ENCODE peak calls at places on chromosomes 13 and 19, in nine cellular contexts. D is GDM1; O is neural progenitor cell; V is EH; K is psoas muscle; X is tibial nerve; P is kidney tubule cell; A is body of pancreas; Z is activated CD8-positive, alpha-beta T cell treated with anti-CD3 and anti-CD28 coated beads for 36 hours. U is an unnamed sample.

GRCh38 chr19:35845215-35846037 is 6.9 kb downstream of the NPHS1 start:
- DNase-seq in D (no peak), O (peak), V (no peak), K (peak), X (no peak), P (peak), A (peak), Z (no peak), U (no peak)

GRCh38 chr13:46778095-46778494 is 18.9 kb downstream of the ESD start:
- DNase-seq in D (no peak), O (no peak), V (no peak), K (no peak), X (no peak), P (no peak), A (no peak), Z (no peak), U (no peak)

GRCh38 chr19:21568816-21569496 is 63.6 kb downstream of the ZNF429 start:
- DNase-seq in D (no peak), O (no peak), V (peak), K (peak), X (peak), P (peak), A (peak), Z (peak), U (peak)

GRCh38 chr19:4851551-4852290 is 15.7 kb downstream of the PLIN3 start:
- DNase-seq in D (peak), O (peak), V (peak), K (peak), X (peak), P (peak), A (peak), Z (peak), U (peak)

GRCh38 chr13:100124265-100124664 is 35.4 kb downstream of the PCCA start:
- DNase-seq in D (peak), O (no peak), V (peak), K (no peak), X (no peak), P (no peak), A (no peak), Z (no peak), U (peak)

GRCh38 chr19:39192846-39193245 is 3.9 kb upstream of the NCCRP1 start:
- DNase-seq in D (no peak), O (no peak), V (peak), K (no peak), X (no peak), P (no peak), A (no peak), Z (no peak), U (no peak)

GRCh38 chr19:47714339-47714738 is 1.1 kb downstream of the EHD2 start:
- DNase-seq in D (no peak), O (no peak), V (no peak), K (no peak), X (no peak), P (no peak), A (no peak), Z (no peak), U (peak)

GRCh38 chr13:113216165-113217056 is 7.0 kb downstream of the CUL4A start:
- DNase-seq in D (no peak), O (peak), V (peak), K (peak), X (no peak), P (peak), A (peak), Z (peak), U (peak)

GRCh38 chr19:39701291-39701690 is 3.0 kb upstream of the LGALS14 start:
- DNase-seq in D (no peak), O (no peak), V (no peak), K (no peak), X (no peak), P (no peak), A (no peak), Z (no peak), U (no peak)

GRCh38 chr19:5345895-5346386 is 5.3 kb upstream of the PTPRS start:
- DNase-seq in D (no peak), O (no peak), V (peak), K (no peak), X (no peak), P (peak), A (no peak), Z (peak), U (peak)

GRCh38 chr19:34480971-34481821 is at the start of gene WTIP:
- DNase-seq in D (no peak), O (peak), V (peak), K (peak), X (peak), P (peak), A (peak), Z (no peak), U (peak)

GRCh38 chr13:107867701-107868661 is 347.4 kb downstream of the LIG4 start:
- DNase-seq in D (no peak), O (peak), V (no peak), K (no peak), X (no peak), P (peak), A (peak), Z (peak), U (peak)

GRCh38 chr19:17554968-17555479 is 425 bp upstream of the COLGALT1 start:
- DNase-seq in D (no peak), O (no peak), V (no peak), K (no peak), X (no peak), P (no peak), A (no peak), Z (no peak), U (no peak)

GRCh38 chr13:44046428-44046827 is 166.7 kb downstream of the LACC1 start:
- DNase-seq in D (no peak), O (no peak), V (no peak), K (no peak), X (no peak), P (no peak), A (no peak), Z (no peak), U (no peak)

GRCh38 chr13:30301827-30302226 is 5.5 kb downstream of the KATNAL1 start:
- DNase-seq in D (no peak), O (no peak), V (no peak), K (no peak), X (no peak), P (no peak), A (no peak), Z (no peak), U (no peak)

GRCh38 chr19:1122972-1123363 is 19.2 kb downstream of the GPX4 start:
- DNase-seq in D (peak), O (peak), V (peak), K (peak), X (no peak), P (peak), A (peak), Z (peak), U (peak)

GRCh38 chr13:75181906-75182305 is 300.1 kb downstream of the TBC1D4 start:
- DNase-seq in D (no peak), O (no peak), V (peak), K (no peak), X (no peak), P (peak), A (no peak), Z (no peak), U (peak)

GRCh38 chr13:106117640-106118039 is 417.8 kb downstream of the EFNB2 start:
- DNase-seq in D (no peak), O (no peak), V (no peak), K (no peak), X (no peak), P (no peak), A (no peak), Z (no peak), U (no peak)

GRCh38 chr13:98918771-98919170 is 59.1 kb downstream of the DOCK9 start:
- DNase-seq in D (peak), O (no peak), V (no peak), K (no peak), X (no peak), P (no peak), A (no peak), Z (no peak), U (no peak)

GRCh38 chr19:11145147-11145924 is 10.2 kb downstream of the SPC24 start:
- DNase-seq in D (no peak), O (no peak), V (no peak), K (no peak), X (no peak), P (no peak), A (no peak), Z (no peak), U (no peak)

GRCh38 chr19:51066393-51066792 is 1.5 kb upstream of the KLK13 start:
- DNase-seq in D (no peak), O (no peak), V (no peak), K (no peak), X (no peak), P (no peak), A (no peak), Z (no peak), U (no peak)

GRCh38 chr13:93621051-93621450 is 394.4 kb downstream of the GPC6 start:
- DNase-seq in D (no peak), O (no peak), V (no peak), K (no peak), X (no peak), P (no peak), A (no peak), Z (no peak), U (no peak)

GRCh38 chr19:47511128-47511517 is 3.7 kb downstream of the NAPA start:
- DNase-seq in D (no peak), O (no peak), V (no peak), K (peak), X (peak), P (no peak), A (peak), Z (no peak), U (no peak)

GRCh38 chr19:30223866-30224688 is 148.1 kb upstream of the ZNF536 start:
- DNase-seq in D (no peak), O (no peak), V (no peak), K (no peak), X (no peak), P (no peak), A (no peak), Z (no peak), U (no peak)

GRCh38 chr13:99258946-99259345 is 767 bp upstream of the GPR18 start:
- DNase-seq in D (no peak), O (no peak), V (no peak), K (no peak), X (no peak), P (no peak), A (no peak), Z (peak), U (no peak)

GRCh38 chr13:102197193-102197592 is 204.7 kb downstream of the FGF14 start:
- DNase-seq in D (no peak), O (peak), V (no peak), K (no peak), X (no peak), P (peak), A (no peak), Z (peak), U (no peak)

GRCh38 chr13:41909524-41909923 is 51.4 kb downstream of the VWA8 start:
- DNase-seq in D (no peak), O (no peak), V (no peak), K (no peak), X (no peak), P (peak), A (no peak), Z (no peak), U (no peak)

GRCh38 chr19:37551123-37551993 is 43.2 kb downstream of the ZNF571 start:
- DNase-seq in D (no peak), O (no peak), V (peak), K (no peak), X (no peak), P (peak), A (no peak), Z (peak), U (peak)

GRCh38 chr13:110238795-110239194 is 68.2 kb downstream of the COL4A1 start:
- DNase-seq in D (no peak), O (no peak), V (peak), K (no peak), X (no peak), P (no peak), A (peak), Z (no peak), U (peak)

GRCh38 chr13:34017231-34017630 is 199.3 kb downstream of the RFC3 start:
- DNase-seq in D (no peak), O (no peak), V (peak), K (no peak), X (no peak), P (peak), A (no peak), Z (no peak), U (peak)

GRCh38 chr13:41577437-41577836 is 120.1 kb downstream of the RGCC start:
- DNase-seq in D (no peak), O (no peak), V (peak), K (peak), X (peak), P (no peak), A (no peak), Z (no peak), U (peak)

GRCh38 chr13:102401755-102402154 is at the start of gene FGF14:
- DNase-seq in D (no peak), O (peak), V (no peak), K (no peak), X (no peak), P (no peak), A (no peak), Z (no peak), U (no peak)

GRCh38 chr13:66530686-66531085 is 699.5 kb downstream of the PCDH9 start:
- DNase-seq in D (no peak), O (no peak), V (no peak), K (no peak), X (no peak), P (no peak), A (no peak), Z (no peak), U (no peak)

GRCh38 chr13:48976677-48977625 is 1.2 kb downstream of the FNDC3A start:
- DNase-seq in D (no peak), O (no peak), V (peak), K (no peak), X (no peak), P (peak), A (no peak), Z (peak), U (peak)

GRCh38 chr13:92658293-92658692 is 568.3 kb upstream of the GPC6 start:
- DNase-seq in D (no peak), O (no peak), V (no peak), K (no peak), X (no peak), P (no peak), A (no peak), Z (no peak), U (no peak)

GRCh38 chr19:48856921-48857320 is 11.5 kb downstream of the PLEKHA4 start:
- DNase-seq in D (no peak), O (no peak), V (peak), K (no peak), X (no peak), P (no peak), A (no peak), Z (no peak), U (no peak)

GRCh38 chr19:44875666-44876418 is 15.2 kb upstream of the TOMM40 start:
- DNase-seq in D (no peak), O (no peak), V (peak), K (no peak), X (no peak), P (no peak), A (peak), Z (no peak), U (no peak)

U was measured in adipocyte.